ENCODE peak calls at places on chromosomes 4 and X, in four cellular contexts. One of them, this sample, is unnamed.

GRCh38 chr4:81607947-81608346 is 136.2 kb upstream of the RASGEF1B start:
- DNase-seq in AG10803: no peak
- DNase-seq in RPMI7951: no peak
- DNase-seq in NCI-H2029 treated with DMSO at 0.1 percent for 48 hours: no peak
- DNase-seq in this sample: no peak

GRCh38 chr4:107900067-107900466 is 31.3 kb upstream of the CYP2U1 start:
- DNase-seq in NCI-H2029 treated with DMSO at 0.1 percent for 48 hours: no peak
- DNase-seq in RPMI7951: no peak
- DNase-seq in AG10803: no peak
- DNase-seq in this sample: no peak

GRCh38 chr4:102390438-102390837 is 45.2 kb upstream of the SLC39A8 start:
- DNase-seq in AG10803: no peak
- DNase-seq in RPMI7951: peak
- DNase-seq in NCI-H2029 treated with DMSO at 0.1 percent for 48 hours: no peak
- DNase-seq in this sample: no peak

GRCh38 chrX:71669492-71669891 is 2.1 kb downstream of the LOC101059915 start:
- DNase-seq in RPMI7951: no peak
- DNase-seq in AG10803: no peak
- DNase-seq in NCI-H2029 treated with DMSO at 0.1 percent for 48 hours: no peak
- DNase-seq in this sample: no peak

GRCh38 chr4:11416071-11416766 is 12.5 kb downstream of the HS3ST1 start:
- DNase-seq in AG10803: no peak
- DNase-seq in RPMI7951: no peak
- DNase-seq in NCI-H2029 treated with DMSO at 0.1 percent for 48 hours: peak
- DNase-seq in this sample: no peak

GRCh38 chr4:142396279-142396678 is 449.8 kb downstream of the INPP4B start:
- DNase-seq in NCI-H2029 treated with DMSO at 0.1 percent for 48 hours: no peak
- DNase-seq in RPMI7951: peak
- DNase-seq in AG10803: peak
- DNase-seq in this sample: no peak

GRCh38 chrX:15855562-15856256 is 1.1 kb upstream of the AP1S2 start:
- DNase-seq in RPMI7951: no peak
- DNase-seq in AG10803: no peak
- DNase-seq in NCI-H2029 treated with DMSO at 0.1 percent for 48 hours: no peak
- DNase-seq in this sample: no peak

GRCh38 chr4:176779421-176779820 is 13.3 kb downstream of the VEGFC start:
- DNase-seq in RPMI7951: no peak
- DNase-seq in AG10803: no peak
- DNase-seq in NCI-H2029 treated with DMSO at 0.1 percent for 48 hours: no peak
- DNase-seq in this sample: no peak

GRCh38 chr4:36532670-36533373 is 251.4 kb downstream of the DTHD1 start:
- DNase-seq in NCI-H2029 treated with DMSO at 0.1 percent for 48 hours: no peak
- DNase-seq in RPMI7951: no peak
- DNase-seq in AG10803: no peak
- DNase-seq in this sample: no peak

GRCh38 chr4:721261-722171 is 15.9 kb downstream of the PCGF3 start:
- DNase-seq in RPMI7951: no peak
- DNase-seq in NCI-H2029 treated with DMSO at 0.1 percent for 48 hours: no peak
- DNase-seq in AG10803: peak
- DNase-seq in this sample: no peak

GRCh38 chr4:41256131-41256739 is 493 bp upstream of the UCHL1 start:
- DNase-seq in RPMI7951: no peak
- DNase-seq in AG10803: peak
- DNase-seq in NCI-H2029 treated with DMSO at 0.1 percent for 48 hours: no peak
- DNase-seq in this sample: no peak

GRCh38 chrX:17553451-17553850 is 178.5 kb downstream of the NHS start:
- DNase-seq in RPMI7951: peak
- DNase-seq in AG10803: peak
- DNase-seq in NCI-H2029 treated with DMSO at 0.1 percent for 48 hours: no peak
- DNase-seq in this sample: no peak

GRCh38 chr4:81486502-81486901 is 14.8 kb upstream of the RASGEF1B start:
- DNase-seq in NCI-H2029 treated with DMSO at 0.1 percent for 48 hours: no peak
- DNase-seq in AG10803: no peak
- DNase-seq in RPMI7951: no peak
- DNase-seq in this sample: no peak

GRCh38 chr4:188714488-188714887 is 575.2 kb downstream of the TRIML1 start:
- DNase-seq in AG10803: peak
- DNase-seq in RPMI7951: no peak
- DNase-seq in NCI-H2029 treated with DMSO at 0.1 percent for 48 hours: no peak
- DNase-seq in this sample: no peak

GRCh38 chr4:6916587-6917444 is 7.2 kb downstream of the TBC1D14 start:
- DNase-seq in NCI-H2029 treated with DMSO at 0.1 percent for 48 hours: no peak
- DNase-seq in RPMI7951: peak
- DNase-seq in AG10803: peak
- DNase-seq in this sample: no peak

GRCh38 chrX:78140206-78140605 is 756 bp upstream of the TAF9B start:
- DNase-seq in RPMI7951: peak
- DNase-seq in NCI-H2029 treated with DMSO at 0.1 percent for 48 hours: no peak
- DNase-seq in AG10803: no peak
- DNase-seq in this sample: no peak

GRCh38 chrX:30060718-30061117 is 154.6 kb upstream of the MAGEB2 start:
- DNase-seq in AG10803: no peak
- DNase-seq in NCI-H2029 treated with DMSO at 0.1 percent for 48 hours: no peak
- DNase-seq in RPMI7951: peak
- DNase-seq in this sample: no peak

GRCh38 chrX:133670394-133670793 is 255.1 kb upstream of the GPC4 start:
- DNase-seq in RPMI7951: no peak
- DNase-seq in NCI-H2029 treated with DMSO at 0.1 percent for 48 hours: no peak
- DNase-seq in AG10803: peak
- DNase-seq in this sample: no peak

GRCh38 chr4:6885953-6886557 is 23.6 kb upstream of the TBC1D14 start:
- DNase-seq in NCI-H2029 treated with DMSO at 0.1 percent for 48 hours: no peak
- DNase-seq in RPMI7951: peak
- DNase-seq in AG10803: peak
- DNase-seq in this sample: no peak

GRCh38 chr4:108172780-108173598 is 4.3 kb upstream of the LEF1 start:
- DNase-seq in AG10803: no peak
- DNase-seq in NCI-H2029 treated with DMSO at 0.1 percent for 48 hours: no peak
- DNase-seq in RPMI7951: peak
- DNase-seq in this sample: peak

GRCh38 chrX:131763674-131764073 is 219.8 kb downstream of the OR13H1 start:
- DNase-seq in RPMI7951: no peak
- DNase-seq in NCI-H2029 treated with DMSO at 0.1 percent for 48 hours: no peak
- DNase-seq in AG10803: peak
- DNase-seq in this sample: no peak

GRCh38 chrX:1535241-1536041 is 1.5 kb downstream of the P2RY8 start:
- DNase-seq in AG10803: no peak
- DNase-seq in RPMI7951: no peak
- DNase-seq in NCI-H2029 treated with DMSO at 0.1 percent for 48 hours: peak
- DNase-seq in this sample: peak

GRCh38 chrX:13688772-13689518 is at the start of gene RAB9A:
- DNase-seq in RPMI7951: peak
- DNase-seq in NCI-H2029 treated with DMSO at 0.1 percent for 48 hours: no peak
- DNase-seq in AG10803: peak
- DNase-seq in this sample: peak

GRCh38 chrX:68355629-68355920 is 77.7 kb downstream of the OPHN1 start:
- DNase-seq in AG10803: no peak
- DNase-seq in RPMI7951: no peak
- DNase-seq in NCI-H2029 treated with DMSO at 0.1 percent for 48 hours: no peak
- DNase-seq in this sample: no peak

GRCh38 chrX:11470231-11470630 is 177.0 kb downstream of the AMELX start:
- DNase-seq in AG10803: peak
- DNase-seq in NCI-H2029 treated with DMSO at 0.1 percent for 48 hours: no peak
- DNase-seq in RPMI7951: peak
- DNase-seq in this sample: no peak

GRCh38 chr4:153161599-153161971 is 42.7 kb upstream of the TRIM2 start:
- DNase-seq in AG10803: peak
- DNase-seq in NCI-H2029 treated with DMSO at 0.1 percent for 48 hours: no peak
- DNase-seq in RPMI7951: peak
- DNase-seq in this sample: no peak

GRCh38 chr4:159871141-159871540 is 768.3 kb downstream of the RAPGEF2 start:
- DNase-seq in NCI-H2029 treated with DMSO at 0.1 percent for 48 hours: no peak
- DNase-seq in AG10803: no peak
- DNase-seq in RPMI7951: no peak
- DNase-seq in this sample: no peak

GRCh38 chr4:144202091-144202490 is 61.6 kb upstream of the GYPA start:
- DNase-seq in AG10803: no peak
- DNase-seq in NCI-H2029 treated with DMSO at 0.1 percent for 48 hours: no peak
- DNase-seq in RPMI7951: no peak
- DNase-seq in this sample: no peak

GRCh38 chr4:158176108-158176507 is 3.3 kb upstream of the GASK1B start:
- DNase-seq in NCI-H2029 treated with DMSO at 0.1 percent for 48 hours: no peak
- DNase-seq in AG10803: peak
- DNase-seq in RPMI7951: peak
- DNase-seq in this sample: no peak

This sample was measured in activated CD4-positive, alpha-beta T cell treated with anti-CD3 and anti-CD28 coated beads for 24 hours.